ENCODE peak calls at places on chromosomes 13 and 19, in six cellular contexts. I, C, V, Y, R and H are unnamed samples.

GRCh38 chr13:40377783-40378182 is 288.7 kb downstream of the FOXO1 start:
- DNase-seq in V (no peak), I (no peak), Y (no peak), C (no peak), R (no peak), H (no peak)

GRCh38 chr13:99973163-99973785 is 1.7 kb upstream of the ZIC5 start:
- DNase-seq in C (no peak), R (no peak), I (peak; percentile 20), Y (no peak), V (no peak), H (no peak)

GRCh38 chr19:15285896-15286591 is 46.3 kb downstream of the BRD4 start:
- DNase-seq in V (no peak), R (peak; percentile 75), C (no peak), Y (no peak), I (no peak), H (no peak)

GRCh38 chr19:1749373-1750342 is 3.6 kb upstream of the ONECUT3 start:
- DNase-seq in Y (no peak), I (no peak), V (no peak), C (no peak), R (no peak), H (no peak)

GRCh38 chr19:4969772-4970531 is 1.0 kb downstream of the KDM4B start:
- DNase-seq in Y (no peak), C (no peak), R (peak; percentile 27), V (no peak), I (peak; percentile 47), H (no peak)

GRCh38 chr13:41645313-41645712 is 188.0 kb downstream of the RGCC start:
- DNase-seq in C (no peak), Y (no peak), V (no peak), R (no peak), I (no peak), H (no peak)

GRCh38 chr19:10219678-10220077 is 11.5 kb downstream of the S1PR2 start:
- DNase-seq in I (no peak), Y (no peak), R (peak; percentile 88), V (peak; percentile 44), C (peak; percentile 46), H (no peak)

GRCh38 chr19:55679343-55680257 is 4.6 kb downstream of the EPN1 start:
- DNase-seq in V (no peak), I (no peak), C (no peak), Y (no peak), R (no peak), H (no peak)

GRCh38 chr13:27353166-27353583 is 71.2 kb upstream of the GTF3A start:
- DNase-seq in I (no peak), Y (no peak), C (no peak), R (peak; percentile 89), V (no peak), H (no peak)

GRCh38 chr13:49985129-49985528 is 11.7 kb upstream of the TRIM13 start:
- DNase-seq in I (no peak), V (no peak), R (no peak), Y (no peak), C (no peak), H (no peak)

GRCh38 chr13:32409561-32410440 is 18.1 kb downstream of the N4BP2L1 start:
- DNase-seq in R (no peak), Y (no peak), I (no peak), V (no peak), C (no peak), H (no peak)

GRCh38 chr13:90365130-90365529 is 982.4 kb upstream of the MIR17HG start:
- DNase-seq in Y (no peak), I (no peak), V (no peak), R (no peak), C (no peak), H (no peak)

GRCh38 chr13:50376895-50377575 is 361.8 kb downstream of the KCNRG start:
- DNase-seq in Y (no peak), V (no peak), I (no peak), C (peak; percentile 21), R (no peak), H (no peak)

GRCh38 chr13:59409651-59410200 is 754.0 kb downstream of the DIAPH3 start:
- DNase-seq in Y (no peak), V (no peak), I (no peak), C (no peak), R (no peak), H (no peak)

GRCh38 chr13:106343831-106344230 is 191.6 kb downstream of the EFNB2 start:
- DNase-seq in C (no peak), R (no peak), Y (no peak), V (no peak), I (no peak), H (no peak)

GRCh38 chr13:45113809-45114208 is 6.5 kb upstream of the GTF2F2 start:
- DNase-seq in Y (no peak), V (no peak), R (no peak), C (no peak), I (no peak), H (no peak)

GRCh38 chr19:3550947-3551807 is 6.2 kb downstream of the MFSD12 start:
- DNase-seq in I (peak; percentile 17), Y (no peak), V (no peak), C (no peak), R (no peak), H (no peak)

GRCh38 chr19:42293966-42294365 is 8.0 kb upstream of the PRR19 start:
- DNase-seq in V (no peak), Y (no peak), I (no peak), R (no peak), C (no peak), H (no peak)

GRCh38 chr19:3148503-3148902 is 12.7 kb downstream of the GNA15 start:
- DNase-seq in V (no peak), C (no peak), I (no peak), R (no peak), Y (no peak), H (no peak)

GRCh38 chr13:19658192-19658591 is 24.7 kb downstream of the MPHOSPH8 start:
- DNase-seq in V (no peak), Y (no peak), R (no peak), C (no peak), I (peak; percentile 70), H (no peak)

GRCh38 chr19:3851254-3852176 is 17.3 kb downstream of the ZFR2 start:
- DNase-seq in V (no peak), Y (peak; percentile 39), I (no peak), C (no peak), R (no peak), H (no peak)

GRCh38 chr19:18292460-18292809 is 11.0 kb upstream of the JUND start:
- DNase-seq in V (no peak), Y (no peak), R (no peak), I (no peak), C (no peak), H (no peak)

GRCh38 chr19:55486971-55487883 is 1.0 kb upstream of the SSC5D start:
- DNase-seq in C (no peak), Y (no peak), V (peak; percentile 32), R (no peak), I (peak; percentile 72), H (no peak)

GRCh38 chr19:30224689-30225606 is 147.2 kb upstream of the ZNF536 start:
- DNase-seq in Y (no peak), R (no peak), I (peak; percentile 84), V (no peak), C (no peak), H (no peak)

GRCh38 chr13:77620138-77620537 is 77.3 kb upstream of the SLAIN1 start:
- DNase-seq in V (no peak), I (no peak), C (no peak), R (no peak), Y (no peak), H (no peak)

GRCh38 chr19:277581-278165 is 13.5 kb downstream of the PLPP2 start:
- DNase-seq in C (no peak), R (no peak), Y (no peak), V (peak; percentile 29), I (peak; percentile 3), H (no peak)

GRCh38 chr13:112720814-112721197 is 31.0 kb downstream of the ATP11A start:
- DNase-seq in V (no peak), R (no peak), I (no peak), Y (no peak), C (no peak), H (no peak)

GRCh38 chr13:112721198-112722104 is 31.6 kb downstream of the ATP11A start:
- DNase-seq in Y (no peak), I (no peak), C (no peak), V (peak; percentile 41), R (no peak), H (no peak)

GRCh38 chr13:112724788-112725345 is 35.0 kb downstream of the ATP11A start:
- DNase-seq in C (no peak), V (no peak), R (no peak), Y (no peak), I (no peak), H (no peak)

GRCh38 chr13:112723771-112724170 is 33.9 kb downstream of the ATP11A start:
- DNase-seq in V (no peak), R (no peak), I (no peak), Y (no peak), C (no peak), H (no peak)

GRCh38 chr13:112722433-112723250 is 32.8 kb downstream of the ATP11A start:
- DNase-seq in Y (peak; percentile 86), I (no peak), C (no peak), R (no peak), V (peak; percentile 54), H (peak; percentile 28)
- TF ChIP-seq SIN3A in Y (no peak), I (no peak), C (no peak), R (no peak), V (no peak), H (no peak)

DNA sequence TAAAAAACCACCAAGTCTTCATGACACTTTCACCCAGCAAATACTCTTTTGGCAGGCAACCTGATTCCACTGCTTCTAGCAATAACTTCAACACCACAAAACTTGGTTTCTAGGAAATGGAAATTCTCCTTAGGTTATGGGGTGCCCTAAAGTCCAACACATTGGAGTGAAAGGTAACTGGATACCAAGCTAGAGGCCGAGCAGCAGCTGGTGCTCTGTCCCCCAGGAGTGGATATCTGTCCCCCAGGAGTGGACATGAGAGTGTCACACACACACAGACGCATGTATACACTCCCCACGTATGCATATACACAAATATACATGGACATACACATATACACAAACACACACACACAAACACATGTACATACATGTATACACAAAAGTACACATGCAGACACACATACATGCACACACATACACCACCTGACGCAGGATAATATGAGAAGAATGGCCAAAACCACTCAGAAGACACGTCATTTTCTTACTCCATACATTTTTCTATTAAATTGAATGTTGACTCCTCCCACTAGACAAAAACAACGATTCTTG is 50.8 kb downstream of the RFX2 start:
- DNase-seq in Y (no peak), I (no peak), C (no peak), V (no peak), R (no peak), H (no peak)
- H3K4me1 ChIP-seq in Y (peaks cover 11% of the 10 kb centered on the region), I (peaks cover 32% of the 10 kb centered on the region), C (no peaks in the 10 kb centered on the region), V (peaks cover 59% of the 10 kb centered on the region), R (no peaks in the 10 kb centered on the region), H (peaks cover 7% of the 10 kb centered on the region)

GRCh38 chr19:8610928-8611284 is 391 bp upstream of the ADAMTS10 start:
- DNase-seq in V (no peak), I (no peak), Y (no peak), R (no peak), C (no peak), H (no peak)
- H3K4me3 ChIP-seq in V (peak overlapping the region; percentile 35), I (peak overlapping the region; percentile 52), Y (no peak overlapping the region), R (no peak overlapping the region), C (peak overlapping the region; percentile 91), H (peak overlapping the region; percentile 42)

DNA sequence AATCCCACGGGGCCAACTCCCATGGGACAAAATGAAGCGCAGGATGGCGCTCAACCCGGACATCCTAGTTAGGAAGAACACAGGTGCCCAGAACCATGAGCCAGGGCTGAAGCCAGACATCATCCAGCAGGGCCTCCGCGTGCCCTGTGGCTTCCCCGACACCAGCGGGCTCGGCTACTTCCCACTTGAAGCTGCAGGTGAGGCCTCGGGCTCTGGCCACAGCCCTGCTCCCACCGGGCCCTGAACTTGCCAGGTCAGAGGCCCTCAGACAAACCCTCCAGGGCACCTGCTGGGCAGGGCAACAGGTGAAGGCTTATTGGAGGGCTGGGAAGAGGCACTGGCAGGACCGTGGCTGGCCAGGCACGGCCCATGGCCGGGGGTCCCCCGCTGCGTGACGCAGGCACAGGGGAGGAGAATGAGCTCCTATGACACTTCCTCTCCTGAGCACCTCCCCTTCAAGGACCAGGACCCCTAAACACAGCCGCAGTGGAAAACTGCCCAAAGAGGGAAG is 117.7 kb downstream of the STK24 start:
- DNase-seq in I (no peak), Y (no peak), V (no peak), R (no peak), C (no peak), H (no peak)
- TF ChIP-seq SIN3A in I (no peak), Y (no peak), V (no peak), R (no peak), C (no peak), H (no peak)